ENCODE peak calls at places on chromosomes 12 and 14, in seven cellular contexts. One of them, this sample, is unnamed.

GRCh38 chr14:91606851-91607250 is 96.7 kb upstream of the PPP4R3A start:
- DNase-seq in M059J: no peak
- DNase-seq in heart right ventricle: no peak
- DNase-seq in uterus: no peak
- DNase-seq in CD8-positive, alpha-beta T cell: no peak
- DNase-seq in psoas muscle: no peak
- DNase-seq in EL: no peak
- DNase-seq in this sample: no peak

GRCh38 chr12:41743835-41744234 is 400.8 kb downstream of the GXYLT1 start:
- DNase-seq in M059J: peak; percentile 84
- DNase-seq in heart right ventricle: no peak
- DNase-seq in uterus: no peak
- DNase-seq in CD8-positive, alpha-beta T cell: no peak
- DNase-seq in psoas muscle: no peak
- DNase-seq in EL: peak; percentile 1
- DNase-seq in this sample: no peak

GRCh38 chr12:86006727-86007126 is 132.6 kb downstream of the NTS start:
- DNase-seq in M059J: peak; percentile 37
- DNase-seq in heart right ventricle: no peak
- DNase-seq in uterus: no peak
- DNase-seq in CD8-positive, alpha-beta T cell: no peak
- DNase-seq in psoas muscle: no peak
- DNase-seq in EL: no peak
- DNase-seq in this sample: no peak

GRCh38 chr12:120821878-120822277 is 82.3 kb downstream of the SPPL3 start:
- DNase-seq in M059J: no peak
- DNase-seq in heart right ventricle: no peak
- DNase-seq in uterus: no peak
- DNase-seq in CD8-positive, alpha-beta T cell: no peak
- DNase-seq in psoas muscle: no peak
- DNase-seq in EL: no peak
- DNase-seq in this sample: no peak

GRCh38 chr12:4153343-4153892 is 120.1 kb upstream of the CCND2 start:
- DNase-seq in M059J: no peak
- DNase-seq in heart right ventricle: no peak
- DNase-seq in uterus: no peak
- DNase-seq in CD8-positive, alpha-beta T cell: no peak
- DNase-seq in psoas muscle: no peak
- DNase-seq in EL: no peak
- DNase-seq in this sample: peak; percentile 53

GRCh38 chr12:30753233-30753632 is 1.5 kb downstream of the CAPRIN2 start:
- DNase-seq in M059J: peak; percentile 42
- DNase-seq in heart right ventricle: no peak
- DNase-seq in uterus: no peak
- DNase-seq in CD8-positive, alpha-beta T cell: no peak
- DNase-seq in psoas muscle: no peak
- DNase-seq in EL: peak; percentile 55
- DNase-seq in this sample: peak; percentile 74

GRCh38 chr12:3670083-3670620 is 82.8 kb downstream of the CRACR2A start:
- DNase-seq in M059J: peak; percentile 11
- DNase-seq in heart right ventricle: no peak
- DNase-seq in uterus: no peak
- DNase-seq in CD8-positive, alpha-beta T cell: no peak
- DNase-seq in psoas muscle: no peak
- DNase-seq in EL: peak; percentile 14
- DNase-seq in this sample: no peak

GRCh38 chr12:45192041-45192695 is 23.7 kb upstream of the ANO6 start:
- DNase-seq in M059J: peak; percentile 86
- DNase-seq in heart right ventricle: no peak
- DNase-seq in uterus: no peak
- DNase-seq in CD8-positive, alpha-beta T cell: no peak
- DNase-seq in psoas muscle: no peak
- DNase-seq in EL: peak; percentile 77
- DNase-seq in this sample: peak; percentile 47

GRCh38 chr14:65411656-65412188 is 808 bp upstream of the FUT8 start:
- DNase-seq in M059J: peak; percentile 95
- DNase-seq in heart right ventricle: peak; percentile 93
- DNase-seq in uterus: peak; percentile 92
- DNase-seq in CD8-positive, alpha-beta T cell: peak; percentile 87
- DNase-seq in psoas muscle: peak; percentile 92
- DNase-seq in EL: peak; percentile 95
- DNase-seq in this sample: peak; percentile 94

GRCh38 chr14:73467377-73467776 is 9.0 kb upstream of the NUMB start:
- DNase-seq in M059J: no peak
- DNase-seq in heart right ventricle: no peak
- DNase-seq in uterus: no peak
- DNase-seq in CD8-positive, alpha-beta T cell: no peak
- DNase-seq in psoas muscle: no peak
- DNase-seq in EL: no peak
- DNase-seq in this sample: no peak

GRCh38 chr14:63421919-63422318 is 103.2 kb upstream of the GPHB5 start:
- DNase-seq in M059J: no peak
- DNase-seq in heart right ventricle: no peak
- DNase-seq in uterus: no peak
- DNase-seq in CD8-positive, alpha-beta T cell: no peak
- DNase-seq in psoas muscle: no peak
- DNase-seq in EL: no peak
- DNase-seq in this sample: no peak

GRCh38 chr12:102438823-102439205 is 41.5 kb downstream of the IGF1 start:
- DNase-seq in M059J: peak; percentile 18
- DNase-seq in heart right ventricle: no peak
- DNase-seq in uterus: no peak
- DNase-seq in CD8-positive, alpha-beta T cell: no peak
- DNase-seq in psoas muscle: no peak
- DNase-seq in EL: peak; percentile 13
- DNase-seq in this sample: no peak

GRCh38 chr14:31024577-31025334 is 693 bp upstream of the AP4S1 start:
- DNase-seq in M059J: peak; percentile 4
- DNase-seq in heart right ventricle: no peak
- DNase-seq in uterus: no peak
- DNase-seq in CD8-positive, alpha-beta T cell: no peak
- DNase-seq in psoas muscle: no peak
- DNase-seq in EL: peak; percentile 9
- DNase-seq in this sample: peak; percentile 19

GRCh38 chr12:28876423-28876822 is 272.7 kb upstream of the FAR2 start:
- DNase-seq in M059J: no peak
- DNase-seq in heart right ventricle: no peak
- DNase-seq in uterus: no peak
- DNase-seq in CD8-positive, alpha-beta T cell: no peak
- DNase-seq in psoas muscle: no peak
- DNase-seq in EL: no peak
- DNase-seq in this sample: no peak

GRCh38 chr14:60839057-60839456 is 104.5 kb downstream of the MNAT1 start:
- DNase-seq in M059J: no peak
- DNase-seq in heart right ventricle: no peak
- DNase-seq in uterus: no peak
- DNase-seq in CD8-positive, alpha-beta T cell: no peak
- DNase-seq in psoas muscle: no peak
- DNase-seq in EL: no peak
- DNase-seq in this sample: no peak

GRCh38 chr12:105164068-105164467 is 56.5 kb downstream of the WASHC4 start:
- DNase-seq in M059J: peak; percentile 12
- DNase-seq in heart right ventricle: no peak
- DNase-seq in uterus: no peak
- DNase-seq in CD8-positive, alpha-beta T cell: no peak
- DNase-seq in psoas muscle: no peak
- DNase-seq in EL: no peak
- DNase-seq in this sample: no peak

GRCh38 chr12:6745751-6746525 is 7.0 kb downstream of the MLF2 start:
- DNase-seq in M059J: peak; percentile 39
- DNase-seq in heart right ventricle: no peak
- DNase-seq in uterus: no peak
- DNase-seq in CD8-positive, alpha-beta T cell: no peak
- DNase-seq in psoas muscle: no peak
- DNase-seq in EL: no peak
- DNase-seq in this sample: no peak

GRCh38 chr12:5626146-5626545 is 194.2 kb downstream of the NTF3 start:
- DNase-seq in M059J: no peak
- DNase-seq in heart right ventricle: no peak
- DNase-seq in uterus: no peak
- DNase-seq in CD8-positive, alpha-beta T cell: no peak
- DNase-seq in psoas muscle: no peak
- DNase-seq in EL: no peak
- DNase-seq in this sample: peak; percentile 78

GRCh38 chr14:50718949-50719348 is 50.8 kb upstream of the SAV1 start:
- DNase-seq in M059J: no peak
- DNase-seq in heart right ventricle: no peak
- DNase-seq in uterus: no peak
- DNase-seq in CD8-positive, alpha-beta T cell: no peak
- DNase-seq in psoas muscle: no peak
- DNase-seq in EL: no peak
- DNase-seq in this sample: no peak

GRCh38 chr14:65949711-65950516 is 536.3 kb upstream of the CCDC196 start:
- DNase-seq in M059J: peak; percentile 51
- DNase-seq in heart right ventricle: peak; percentile 37
- DNase-seq in uterus: peak; percentile 24
- DNase-seq in CD8-positive, alpha-beta T cell: peak; percentile 56
- DNase-seq in psoas muscle: peak; percentile 21
- DNase-seq in EL: peak; percentile 8
- DNase-seq in this sample: no peak

GRCh38 chr14:74531467-74531866 is 37.9 kb downstream of the ISCA2 start:
- DNase-seq in M059J: peak; percentile 29
- DNase-seq in heart right ventricle: peak; percentile 39
- DNase-seq in uterus: no peak
- DNase-seq in CD8-positive, alpha-beta T cell: no peak
- DNase-seq in psoas muscle: no peak
- DNase-seq in EL: peak; percentile 50
- DNase-seq in this sample: peak; percentile 49

GRCh38 chr12:59069481-59069880 is 149.2 kb upstream of the LRIG3 start:
- DNase-seq in M059J: no peak
- DNase-seq in heart right ventricle: no peak
- DNase-seq in uterus: no peak
- DNase-seq in CD8-positive, alpha-beta T cell: no peak
- DNase-seq in psoas muscle: no peak
- DNase-seq in EL: no peak
- DNase-seq in this sample: no peak

GRCh38 chr12:21478756-21479455 is 22.5 kb downstream of the RECQL start:
- DNase-seq in M059J: no peak
- DNase-seq in heart right ventricle: no peak
- DNase-seq in uterus: no peak
- DNase-seq in CD8-positive, alpha-beta T cell: no peak
- DNase-seq in psoas muscle: no peak
- DNase-seq in EL: no peak
- DNase-seq in this sample: peak; percentile 39

GRCh38 chr14:98984719-98985041 is 287.3 kb downstream of the BCL11B start:
- DNase-seq in M059J: no peak
- DNase-seq in heart right ventricle: no peak
- DNase-seq in uterus: no peak
- DNase-seq in CD8-positive, alpha-beta T cell: peak; percentile 84
- DNase-seq in psoas muscle: no peak
- DNase-seq in EL: no peak
- DNase-seq in this sample: no peak

GRCh38 chr12:48454675-48455074 is 17.7 kb upstream of the ANP32D start:
- DNase-seq in M059J: peak; percentile 18
- DNase-seq in heart right ventricle: no peak
- DNase-seq in uterus: no peak
- DNase-seq in CD8-positive, alpha-beta T cell: no peak
- DNase-seq in psoas muscle: no peak
- DNase-seq in EL: peak; percentile 6
- DNase-seq in this sample: no peak

GRCh38 chr12:58388261-58388660 is 446.9 kb downstream of the ATP23 start:
- DNase-seq in M059J: peak; percentile 59
- DNase-seq in heart right ventricle: no peak
- DNase-seq in uterus: no peak
- DNase-seq in CD8-positive, alpha-beta T cell: no peak
- DNase-seq in psoas muscle: no peak
- DNase-seq in EL: no peak
- DNase-seq in this sample: no peak

GRCh38 chr12:108638141-108638823 is 4.6 kb upstream of the SELPLG start:
- DNase-seq in M059J: no peak
- DNase-seq in heart right ventricle: peak; percentile 45
- DNase-seq in uterus: peak; percentile 57
- DNase-seq in CD8-positive, alpha-beta T cell: no peak
- DNase-seq in psoas muscle: no peak
- DNase-seq in EL: no peak
- DNase-seq in this sample: peak; percentile 85